ENCODE peak calls at places on chromosomes 1 and 21, in five cellular contexts. A, U, G, O and V are unnamed samples.
A peak's percentile ranks its signal among the peaks of the same experiment; 100 is the strongest.

GRCh38 chr1:199920635-199921034 is 106.9 kb upstream of the NR5A2 start:
- DNase-seq in A (no peak), U (no peak), G (no peak), O (no peak), V (no peak)

GRCh38 chr1:1901641-1902294 is 10.9 kb upstream of the GNB1 start:
- DNase-seq in A (no peak), U (no peak), G (no peak), O (no peak), V (no peak)

GRCh38 chr21:35792569-35792968 is 267.8 kb downstream of the SETD4 start:
- DNase-seq in A (no peak), U (no peak), G (no peak), O (no peak), V (no peak)

GRCh38 chr1:222914861-222915632 is 100.2 kb downstream of the DISP1 start:
- DNase-seq in A (no peak), U (no peak), G (no peak), O (no peak), V (no peak)

GRCh38 chr21:46639489-46640386 is 4.3 kb downstream of the PRMT2 start:
- DNase-seq in A (no peak), U (no peak), G (no peak), O (no peak), V (no peak)

GRCh38 chr21:32726742-32727477 is 903 bp downstream of the SYNJ1 start:
- DNase-seq in A (no peak), U (no peak), G (peak; percentile 44), O (peak; percentile 1), V (no peak)

GRCh38 chr1:98315309-98315708 is 346.2 kb upstream of the SNX7 start:
- DNase-seq in A (no peak), U (no peak), G (no peak), O (no peak), V (no peak)

GRCh38 chr1:93768380-93768863 is 86.8 kb upstream of the BCAR3 start:
- DNase-seq in A (no peak), U (no peak), G (no peak), O (no peak), V (no peak)

GRCh38 chr1:10679521-10680220 is 116.8 kb downstream of the CASZ1 start:
- DNase-seq in A (peak; percentile 37), U (no peak), G (peak; percentile 56), O (peak; percentile 18), V (no peak)

GRCh38 chr1:2800664-2801045 is 838 bp downstream of the TTC34 start:
- DNase-seq in A (no peak), U (no peak), G (no peak), O (no peak), V (no peak)

GRCh38 chr1:172708452-172708851 is 49.5 kb downstream of the FASLG start:
- DNase-seq in A (no peak), U (no peak), G (no peak), O (peak; percentile 44), V (no peak)

GRCh38 chr1:59137968-59138367 is 158.9 kb upstream of the FGGY start:
- DNase-seq in A (no peak), U (no peak), G (no peak), O (no peak), V (no peak)

GRCh38 chr1:109537450-109538178 is 2.1 kb upstream of the GPR61 start:
- DNase-seq in A (no peak), U (no peak), G (no peak), O (no peak), V (no peak)

GRCh38 chr1:167427843-167428242 is 90.5 kb downstream of the CD247 start:
- DNase-seq in A (no peak), U (no peak), G (no peak), O (no peak), V (no peak)

GRCh38 chr1:240312872-240313271 is 221.2 kb downstream of the FMN2 start:
- DNase-seq in A (no peak), U (no peak), G (no peak), O (no peak), V (no peak)

GRCh38 chr1:156428772-156429288 is 59.8 kb downstream of the RHBG start:
- DNase-seq in A (no peak), U (no peak), G (no peak), O (no peak), V (no peak)

GRCh38 chr1:177385760-177386698 is 215.3 kb downstream of the BRINP2 start:
- DNase-seq in A (no peak), U (no peak), G (no peak), O (no peak), V (no peak)

GRCh38 chr1:220788900-220789299 is 2.2 kb downstream of the MTARC1 start:
- DNase-seq in A (no peak), U (no peak), G (no peak), O (no peak), V (no peak)